ENCODE peak calls at places on chromosomes 16 and 17, in four cellular contexts. U is H1, B is GM12878, F is HepG2. J is an unnamed sample. For H3K4me1, the result is how much of the 10 kb centered on the place peaks cover.

GRCh38 chr16:17320009-17320408 is 150.8 kb downstream of the XYLT1 start:
- DNase-seq in U (no peak), F (no peak), B (no peak), J (no peak)

GRCh38 chr17:79646721-79647455 is 36.0 kb upstream of the RBFOX3 start:
- DNase-seq in B (no peak), F (no peak), U (peak), J (no peak)

GRCh38 chr17:15213381-15214087 is 51.6 kb downstream of the PMP22 start:
- DNase-seq in U (no peak), B (no peak), F (no peak), J (peak)

GRCh38 chr16:88345031-88345942 is 37.5 kb upstream of the ZNF469 start:
- DNase-seq in F (no peak), B (no peak), U (no peak), J (no peak)

GRCh38 chr16:9836118-9836736 is 346.0 kb downstream of the GRIN2A start:
- DNase-seq in F (no peak), U (no peak), B (no peak), J (no peak)

GRCh38 chr17:8488931-8489330 is 53.2 kb downstream of the NDEL1 start:
- DNase-seq in B (no peak), F (no peak), U (no peak), J (peak)

GRCh38 chr17:17017343-17018014 is 24.8 kb upstream of the MPRIP start:
- DNase-seq in U (no peak), F (no peak), B (no peak), J (no peak)

GRCh38 chr17:40303009-40303657 is 5.8 kb upstream of the RARA start:
- DNase-seq in U (no peak), B (no peak), F (peak), J (no peak)

GRCh38 chr17:36849871-36850348 is 87.4 kb upstream of the LHX1 start:
- DNase-seq in U (no peak), B (peak), F (no peak), J (no peak)

GRCh38 chr17:70857351-70857750 is 688.0 kb downstream of the KCNJ2 start:
- DNase-seq in F (no peak), B (no peak), U (no peak), J (no peak)

GRCh38 chr16:55301385-55302008 is 22.5 kb upstream of the IRX6 start:
- DNase-seq in B (no peak), F (no peak), U (no peak), J (no peak)

GRCh38 chr16:81821422-81822128 is 42.5 kb downstream of the PLCG2 start:
- DNase-seq in U (no peak), F (no peak), B (peak), J (no peak)

GRCh38 chr16:88926374-88926990 is 50.5 kb downstream of the CBFA2T3 start:
- DNase-seq in U (no peak), B (no peak), F (peak), J (no peak)

GRCh38 chr16:24150282-24150681 is 105.9 kb upstream of the CACNG3 start:
- DNase-seq in F (no peak), B (no peak), U (no peak), J (no peak)

GRCh38 chr16:57003439-57004386 is 14.4 kb downstream of the NLRC5 start:
- DNase-seq in F (no peak), B (no peak), U (no peak), J (no peak)

GRCh38 chr16:82199209-82199608 is 29.2 kb upstream of the MPHOSPH6 start:
- DNase-seq in U (no peak), F (no peak), B (no peak), J (no peak)

GRCh38 chr16:16185095-16185494 is 38.2 kb downstream of the ABCC6 start:
- DNase-seq in F (no peak), B (no peak), U (no peak), J (no peak)

GRCh38 chr17:47949197-47949759 is 7.9 kb downstream of the PNPO start:
- DNase-seq in B (peak), U (peak), F (peak), J (peak)

GRCh38 chr17:975321-975982 is 4.1 kb downstream of the NXN start:
- DNase-seq in B (no peak), F (no peak), U (no peak), J (no peak)

GRCh38 chr17:7885357-7886226 is 3.0 kb upstream of the CHD3 start:
- DNase-seq in B (no peak), U (peak), F (no peak), J (no peak)

GRCh38 chr16:22318690-22319358 is 21.6 kb downstream of the POLR3E start:
- DNase-seq in U (peak), F (peak), B (no peak), J (no peak)

GRCh38 chr16:47617732-47618131 is 156.6 kb downstream of the PHKB start:
- DNase-seq in B (no peak), F (peak), U (no peak), J (no peak)

GRCh38 chr17:69415431-69415830 is 934 bp downstream of the MAP2K6 start:
- DNase-seq in B (no peak), U (no peak), F (no peak), J (no peak)

GRCh38 chr17:66268247-66268927 is 34.0 kb upstream of the PRKCA start:
- DNase-seq in B (no peak), U (no peak), F (no peak), J (no peak)

GRCh38 chr16:87244646-87245197 is 72.5 kb downstream of the C16orf95 start:
- DNase-seq in B (no peak), F (no peak), U (no peak), J (no peak)

GRCh38 chr16:69818811-69819587 is 56.9 kb downstream of the WWP2 start:
- DNase-seq in U (no peak), F (no peak), B (no peak), J (peak)

GRCh38 chr17:57597531-57598453 is 147.3 kb downstream of the CCDC182 start:
- DNase-seq in F (peak), U (peak), B (no peak), J (peak)

GRCh38 chr16:55832788-55833583 is at the start of gene CES1:
- DNase-seq in U (no peak), B (no peak), F (peak), J (no peak)

GRCh38 chr17:73648974-73649373 is 4.7 kb upstream of the SDK2 start:
- DNase-seq in B (no peak), F (no peak), U (no peak), J (no peak)

GRCh38 chr16:49534901-49535300 is 161.3 kb downstream of the C16orf78 start:
- DNase-seq in U (no peak), F (no peak), B (no peak), J (no peak)

GRCh38 chr17:4609761-4610160 is 25.4 kb downstream of the SMTNL2 start:
- DNase-seq in U (no peak), B (no peak), F (no peak), J (no peak)

GRCh38 chr17:67506966-67507365 is 129.9 kb downstream of the PITPNC1 start:
- DNase-seq in U (no peak), F (no peak), B (no peak), J (no peak)

GRCh38 chr17:80833952-80834895 is 157.4 kb upstream of the CHMP6 start:
- DNase-seq in F (no peak), B (no peak), U (no peak), J (no peak)

GRCh38 chr16:2663553-2664521 is 18.5 kb upstream of the KCTD5 start:
- DNase-seq in B (no peak), U (no peak), F (no peak), J (no peak)

GRCh38 chr16:27383511-27384243 is 18.3 kb upstream of the IL21R start:
- DNase-seq in U (no peak), B (no peak), F (no peak), J (no peak)
- H3K9ac ChIP-seq in U (no peak), B (no peak), F (no peak), J (no peak)

DNA sequence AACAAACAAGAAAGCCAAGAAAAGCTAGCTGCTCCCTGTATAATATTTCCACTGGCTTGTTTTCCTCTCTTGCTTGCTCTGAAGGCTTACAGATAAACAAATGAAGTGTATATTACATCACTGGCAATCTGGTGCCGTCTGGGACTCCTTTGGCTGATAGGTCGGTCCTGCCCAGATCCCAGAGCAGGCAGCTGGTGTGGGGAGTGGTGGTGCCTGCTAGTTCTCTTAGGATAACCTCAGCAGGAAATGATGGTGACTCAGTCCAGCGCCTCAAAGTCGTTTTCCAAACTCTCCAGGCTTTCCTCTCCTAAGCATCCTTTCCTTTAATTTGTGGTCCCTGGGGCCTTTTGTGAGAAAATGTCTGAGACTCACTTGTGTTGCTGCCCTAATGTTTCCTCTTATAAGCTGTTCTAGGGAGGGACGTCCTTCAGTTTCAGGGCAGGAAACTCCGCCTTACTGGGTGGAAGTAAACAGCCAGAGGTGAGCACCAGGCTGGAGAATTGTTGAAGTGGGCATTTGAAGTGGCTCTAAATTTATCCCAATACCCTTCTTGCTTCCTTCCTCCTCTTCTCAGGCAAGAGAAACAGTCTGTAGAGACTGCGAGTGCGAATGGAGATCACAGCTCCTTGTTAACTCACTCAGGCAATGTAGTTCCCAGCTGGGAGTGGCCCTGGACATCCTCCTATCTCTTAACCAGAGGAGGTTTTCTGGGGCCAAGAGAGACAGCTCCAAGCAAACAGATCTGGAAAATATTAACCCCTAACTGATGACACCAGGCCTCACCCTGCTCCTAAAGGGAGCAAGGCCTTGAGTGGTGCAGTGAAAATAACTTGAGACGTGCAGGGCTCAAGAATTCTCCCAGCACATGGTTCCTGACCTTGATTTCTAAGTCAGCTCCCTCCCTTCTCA is 34.9 kb downstream of the CD300LF start:
- DNase-seq in U (no peak), B (no peak), F (no peak), J (no peak)
- TF ChIP-seq SUZ12 in U (no peak), B (no peak), F (no peak), J (no peak)

DNA sequence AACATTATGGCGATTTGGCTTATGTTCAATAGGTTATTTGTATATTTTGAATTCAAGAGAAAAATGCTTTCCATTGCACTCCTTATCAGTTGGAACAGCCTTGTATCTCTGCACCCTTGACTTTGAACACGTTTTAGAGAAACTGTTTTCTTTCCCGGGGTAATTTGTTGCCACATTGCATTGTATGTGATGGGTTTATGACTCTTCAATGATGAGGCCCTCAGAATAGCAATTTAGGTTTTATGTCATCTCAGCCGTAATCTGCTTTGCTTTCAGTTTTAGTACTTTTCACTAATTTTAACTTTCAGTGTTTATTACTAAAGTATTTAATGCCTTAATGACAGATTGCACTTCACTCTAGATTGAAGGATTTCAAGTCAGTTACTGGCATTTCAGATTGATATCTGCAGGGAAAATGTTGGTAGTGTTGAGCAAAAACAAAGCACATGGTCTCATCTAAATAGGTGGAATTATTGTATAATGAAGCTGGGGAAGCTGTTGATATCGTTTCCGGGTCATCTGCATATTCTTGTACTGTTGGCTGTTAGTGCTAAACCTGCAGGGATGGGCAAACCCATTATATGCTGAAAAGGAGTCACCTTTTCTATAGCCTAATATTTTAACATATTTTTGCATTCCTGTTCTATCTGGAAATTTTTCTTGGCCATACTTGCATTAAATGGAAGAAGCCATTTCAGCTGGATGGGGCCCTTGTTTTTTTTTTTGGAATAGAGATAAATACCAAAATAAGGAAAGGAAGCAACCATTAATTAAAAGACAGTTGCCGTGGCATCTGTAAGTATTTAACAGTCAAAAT is 2.0 kb downstream of the LUC7L3 start:
- DNase-seq in U (no peak), F (no peak), B (no peak), J (no peak)
- H3K4me1 ChIP-seq in U (under half), F (half or more), B (under half), J (under half)

GRCh38 chr16:25258856-25259179 is 1.2 kb upstream of the ZKSCAN2 start:
- DNase-seq in B (no peak), U (no peak), F (no peak), J (no peak)
- H3K9ac ChIP-seq in B (peak), U (no peak), F (peak), J (peak)

GRCh38 chr16:968620-969019 is 2.2 kb downstream of the LMF1 start:
- DNase-seq in F (no peak), U (no peak), B (no peak), J (no peak)

GRCh38 chr16:970379-970765 is 412 bp downstream of the LMF1 start:
- DNase-seq in B (no peak), F (no peak), U (no peak), J (no peak)

GRCh38 chr16:970766-971581 is at the start of gene LMF1:
- DNase-seq in B (peak), U (peak), F (peak), J (peak)

GRCh38 chr16:971582-971905 is 760 bp upstream of the LMF1 start:
- DNase-seq in U (no peak), F (no peak), B (no peak), J (no peak)

GRCh38 chr16:969508-970378 is 1.0 kb downstream of the LMF1 start:
- DNase-seq in U (peak), B (no peak), F (no peak), J (no peak)
- TF ChIP-seq SUZ12 in U (peak), B (no peak), F (no peak), J (no peak)

GRCh38 chr16:11671271-11671670 is 3.0 kb downstream of the SNN start:
- DNase-seq in F (no peak), U (no peak), B (no peak), J (no peak)

GRCh38 chr16:11672206-11673090 is 4.2 kb downstream of the SNN start:
- DNase-seq in U (no peak), F (no peak), B (peak), J (no peak)

GRCh38 chr16:11673091-11674000 is 5.1 kb downstream of the SNN start:
- DNase-seq in F (no peak), B (no peak), U (no peak), J (no peak)

GRCh38 chr16:11670171-11671131 is 2.2 kb downstream of the SNN start:
- DNase-seq in B (peak), F (no peak), U (no peak), J (no peak)

DNA sequence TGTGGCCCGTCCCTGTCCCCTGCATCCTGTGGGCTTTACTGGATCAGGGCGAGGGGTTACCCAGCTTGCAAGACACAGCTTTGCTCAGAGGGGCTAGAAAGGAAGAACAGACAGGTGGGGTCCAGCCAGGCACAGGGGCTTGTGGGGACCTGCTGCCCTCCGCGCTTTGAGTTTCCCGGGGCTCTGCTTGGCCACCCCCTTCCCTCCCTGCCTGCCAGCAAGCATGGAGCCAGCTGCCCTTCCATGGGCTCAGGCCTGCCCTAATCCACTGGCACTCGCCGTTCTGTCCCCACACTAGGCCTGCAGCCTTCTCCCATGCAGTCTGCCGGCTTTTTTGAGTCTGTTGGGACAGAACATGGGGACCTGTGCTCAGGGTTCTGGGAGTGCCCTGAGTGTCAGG is 3.4 kb downstream of the SNN start:
- DNase-seq in B (no peak), U (no peak), F (no peak), J (no peak)
- H3K4me1 ChIP-seq in B (under half), U (under half), F (half or more), J (under half)

GRCh38 chr17:39281806-39282205 is 56.1 kb upstream of the STAC2 start:
- DNase-seq in U (no peak), F (no peak), B (no peak), J (no peak)
- H3K9ac ChIP-seq in U (no peak), F (no peak), B (no peak), J (no peak)

GRCh38 chr17:19728114-19728495 is 11.7 kb upstream of the SLC47A2 start:
- DNase-seq in F (peak), B (no peak), U (no peak), J (no peak)
- TF ChIP-seq SUZ12 in F (no peak), B (no peak), U (no peak), J (no peak)

GRCh38 chr16:85996843-85997242 is 97.9 kb downstream of the IRF8 start:
- DNase-seq in U (no peak), F (no peak), B (no peak), J (no peak)
- H3K4me1 ChIP-seq in U (under half), F (under half), B (half or more), J (under half)

GRCh38 chr17:34637041-34637547 is 57.7 kb downstream of the TMEM132E start:
- DNase-seq in U (no peak), F (no peak), B (no peak), J (no peak)
- H3K9ac ChIP-seq in U (no peak), F (no peak), B (no peak), J (no peak)

J was measured in NT2/D1.